ENCODE peak calls at places on chromosomes 1 and 21, in four cellular contexts. B is IMR-90, J is K562, G is GM12878. S is an unnamed sample.

GRCh38 chr1:119225270-119225669 is 84.8 kb upstream of the WARS2 start:
- DNase-seq in J (no peak), B (no peak), G (no peak), S (no peak)

GRCh38 chr1:229156819-229157218 is 114.1 kb upstream of the RAB4A start:
- DNase-seq in B (no peak), G (no peak), J (no peak), S (peak)

GRCh38 chr1:65221638-65222421 is 73.8 kb downstream of the AK4 start:
- DNase-seq in B (no peak), G (no peak), J (no peak), S (no peak)

GRCh38 chr1:157193702-157194391 is 55.7 kb upstream of the ETV3 start:
- DNase-seq in B (peak), J (peak), G (no peak), S (peak)

GRCh38 chr1:145859491-145860159 is 744 bp upstream of the PIAS3 start:
- DNase-seq in J (peak), B (peak), G (peak), S (peak)

GRCh38 chr1:175208773-175209492 is 16.4 kb upstream of the KIAA0040 start:
- DNase-seq in G (peak), J (no peak), B (no peak), S (no peak)

GRCh38 chr21:44303490-44303981 is 3.7 kb downstream of the PFKL start:
- DNase-seq in B (no peak), G (no peak), J (no peak), S (no peak)

GRCh38 chr1:27332536-27333281 is 9.1 kb upstream of the SYTL1 start:
- DNase-seq in G (no peak), J (peak), B (peak), S (no peak)

GRCh38 chr1:89941110-89941770 is 53.7 kb upstream of the ZNF326 start:
- DNase-seq in G (peak), J (peak), B (no peak), S (no peak)

GRCh38 chr21:42040411-42041180 is 30.4 kb upstream of the ZBTB21 start:
- DNase-seq in G (no peak), B (peak), J (no peak), S (peak)

GRCh38 chr1:208101661-208102431 is 142.3 kb downstream of the PLXNA2 start:
- DNase-seq in G (no peak), J (no peak), B (peak), S (no peak)

GRCh38 chr1:69589799-69590198 is 22.1 kb downstream of the LRRC7 start:
- DNase-seq in B (no peak), J (no peak), G (no peak), S (no peak)

GRCh38 chr1:229717774-229718173 is 91.7 kb downstream of the URB2 start:
- DNase-seq in G (no peak), J (no peak), B (no peak), S (no peak)

GRCh38 chr1:205232122-205232820 is 4.5 kb downstream of the TMCC2 start:
- DNase-seq in B (no peak), G (no peak), J (no peak), S (no peak)

GRCh38 chr1:234585333-234586055 is 24.5 kb downstream of the IRF2BP2 start:
- DNase-seq in B (peak), J (no peak), G (no peak), S (no peak)

GRCh38 chr1:86155807-86156561 is 588 bp downstream of the COL24A1 start:
- DNase-seq in G (no peak), J (no peak), B (peak), S (no peak)

GRCh38 chr1:203676455-203676854 is 49.8 kb downstream of the ATP2B4 start:
- DNase-seq in G (no peak), B (no peak), J (no peak), S (no peak)

GRCh38 chr1:151196292-151196800 is 2.0 kb upstream of the PIP5K1A start:
- DNase-seq in J (peak), B (peak), G (peak), S (peak)

GRCh38 chr1:89262643-89263042 is 10.0 kb downstream of the GBP5 start:
- DNase-seq in B (peak), G (no peak), J (no peak), S (no peak)

GRCh38 chr1:2158272-2158671 is 36.3 kb downstream of the FAAP20 start:
- DNase-seq in B (no peak), J (no peak), G (no peak), S (no peak)

GRCh38 chr1:36126797-36127500 is 1.9 kb upstream of the COL8A2 start:
- DNase-seq in B (no peak), G (no peak), J (peak), S (no peak)

GRCh38 chr1:36126005-36126716 is 1.1 kb upstream of the COL8A2 start:
- DNase-seq in B (no peak), J (no peak), G (no peak), S (no peak)

GRCh38 chr1:36128905-36129206 is 3.8 kb upstream of the COL8A2 start:
- DNase-seq in J (no peak), G (no peak), B (no peak), S (no peak)

GRCh38 chr1:36125129-36125991 is at the start of gene COL8A2:
- DNase-seq in J (peak), G (no peak), B (no peak), S (no peak)

DNA sequence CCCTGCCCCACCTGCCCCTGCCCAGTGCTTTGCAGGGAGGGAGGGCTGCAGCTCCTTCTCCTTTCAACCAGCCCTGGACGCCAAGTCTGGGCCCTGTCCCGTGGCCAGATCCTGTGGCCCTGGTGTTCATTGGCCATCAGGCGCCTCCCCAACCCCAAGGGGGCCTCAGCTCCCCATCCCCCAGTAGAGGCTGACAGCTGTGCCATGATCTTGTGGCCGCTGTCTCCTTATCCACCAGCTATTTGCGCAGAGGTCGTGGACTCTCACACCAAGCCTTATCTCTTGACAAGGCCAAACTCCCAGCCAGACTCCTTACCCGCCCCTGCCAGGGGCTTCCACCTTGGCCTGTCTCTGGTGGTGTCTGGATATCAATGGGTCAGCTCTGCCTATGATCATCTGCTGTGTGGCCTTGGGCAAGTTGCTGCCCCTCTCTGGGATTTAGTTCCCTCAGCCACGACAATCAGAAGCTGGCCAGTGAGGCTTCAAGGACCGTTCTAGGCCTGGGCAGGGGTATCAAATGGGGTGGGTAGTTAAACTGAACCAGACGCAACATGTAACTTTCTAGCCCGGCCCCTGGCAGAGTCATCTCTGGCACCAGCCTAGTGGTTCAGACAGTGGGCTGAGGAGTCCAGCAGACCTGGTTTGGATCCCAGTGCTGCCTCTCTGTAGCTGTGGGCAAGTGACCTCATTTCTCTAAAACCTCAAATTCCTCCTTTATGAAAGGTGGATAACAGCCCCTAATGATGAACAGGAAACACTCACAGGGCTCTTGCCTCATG is 3.3 kb upstream of the COL8A2 start:
- DNase-seq in G (no peak), B (peak), J (peak), S (no peak)
- TF ChIP-seq ELK1 in G (no peak), B (no peak), J (no peak), S (no peak)

DNA sequence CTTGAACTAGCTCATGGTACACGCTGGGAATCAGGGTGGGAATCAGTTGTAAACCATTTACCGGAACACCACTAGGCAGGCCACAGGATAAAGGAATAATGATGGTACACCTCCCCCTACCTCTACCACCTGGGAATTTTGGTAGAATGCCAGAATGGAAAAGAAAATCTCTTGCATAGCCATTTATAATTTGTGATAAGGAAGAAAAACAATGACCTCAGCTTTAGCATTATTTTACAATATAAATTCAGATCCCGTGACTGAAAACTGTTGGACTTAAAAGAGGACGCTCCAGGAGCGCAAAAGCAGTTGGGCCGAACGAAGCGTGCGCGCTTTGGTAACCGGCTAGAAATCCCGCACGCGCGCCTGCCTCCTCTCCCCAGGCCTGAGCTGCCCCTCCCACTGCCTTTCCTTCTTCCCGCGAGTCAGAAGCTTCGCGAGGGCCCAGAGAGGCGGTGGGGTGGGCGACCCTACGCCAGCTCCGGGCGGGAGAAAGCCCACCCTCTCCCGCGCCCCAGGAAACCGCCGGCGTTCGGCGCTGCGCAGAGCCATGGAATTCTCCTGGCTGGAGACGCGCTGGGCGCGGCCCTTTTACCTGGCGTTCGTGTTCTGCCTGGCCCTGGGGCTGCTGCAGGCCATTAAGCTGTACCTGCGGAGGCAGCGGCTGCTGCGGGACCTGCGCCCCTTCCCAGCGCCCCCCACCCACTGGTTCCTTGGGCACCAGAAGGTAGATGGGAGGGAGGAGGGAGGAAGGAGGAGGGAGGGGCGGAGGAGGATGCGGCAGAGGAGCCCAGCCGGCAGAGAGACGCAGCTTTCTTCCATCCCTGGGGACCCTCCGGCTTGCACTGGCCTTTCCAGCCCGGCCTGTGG is at the start of gene CYP4X1:
- DNase-seq in J (no peak), G (no peak), B (no peak), S (no peak)
- TF ChIP-seq RCOR1 in J (no peak), G (no peak), B (no peak), S (no peak)

GRCh38 chr1:6745073-6745472 is 40.2 kb upstream of the CAMTA1 start:
- DNase-seq in B (no peak), J (no peak), G (peak), S (no peak)

GRCh38 chr1:6738987-6739386 is 37.4 kb upstream of the DNAJC11 start:
- DNase-seq in G (no peak), B (no peak), J (no peak), S (no peak)

GRCh38 chr1:6747679-6748078 is 37.6 kb upstream of the CAMTA1 start:
- DNase-seq in B (no peak), G (no peak), J (no peak), S (no peak)

DNA sequence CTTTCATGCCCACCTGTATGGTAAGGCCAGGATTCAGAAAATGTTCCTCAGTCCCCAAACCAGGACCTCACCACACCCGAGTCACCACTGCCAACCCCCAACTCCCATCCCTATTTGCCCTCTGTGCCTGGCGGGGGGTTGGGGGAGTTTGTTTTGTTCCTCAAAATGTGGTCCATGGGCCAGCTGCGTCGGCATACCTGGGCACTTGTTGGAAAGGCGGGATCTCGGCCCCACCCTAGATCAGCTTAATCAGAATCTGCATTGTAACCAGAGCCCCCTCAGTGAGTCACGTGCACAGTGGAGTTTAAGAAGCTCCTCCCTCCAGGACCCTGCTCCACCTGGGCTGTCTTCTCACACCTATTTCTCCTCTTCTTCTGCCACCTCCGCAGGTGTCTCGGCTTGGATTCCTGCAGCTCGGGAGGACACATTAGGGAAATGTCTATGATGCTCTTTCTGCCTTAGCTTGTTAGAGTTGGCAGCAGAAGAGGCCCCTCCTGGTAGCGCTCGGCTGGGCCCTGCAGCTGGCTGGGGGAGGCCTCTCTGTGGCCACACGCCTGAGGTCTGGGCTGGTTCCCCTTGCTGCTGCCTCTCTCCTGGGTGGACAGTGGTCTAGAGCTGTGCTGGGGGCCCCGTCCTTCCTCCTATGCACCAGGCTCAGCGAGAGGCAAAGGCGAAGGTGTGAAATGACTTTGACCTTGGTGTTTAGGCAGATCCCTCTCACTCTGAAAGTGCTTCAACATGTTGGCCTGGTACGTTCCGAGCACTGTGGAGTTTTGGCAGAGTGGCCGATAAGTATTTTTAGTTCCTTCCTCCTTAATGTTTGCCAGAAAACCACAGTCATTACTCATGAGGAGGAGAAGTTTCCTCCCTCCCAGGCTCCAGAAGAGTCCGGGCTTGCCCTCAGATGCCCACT is 41.8 kb upstream of the CAMTA1 start:
- DNase-seq in B (peak), J (peak), G (peak), S (no peak)
- TF ChIP-seq ELK1 in B (no peak), J (no peak), G (no peak), S (no peak)

DNA sequence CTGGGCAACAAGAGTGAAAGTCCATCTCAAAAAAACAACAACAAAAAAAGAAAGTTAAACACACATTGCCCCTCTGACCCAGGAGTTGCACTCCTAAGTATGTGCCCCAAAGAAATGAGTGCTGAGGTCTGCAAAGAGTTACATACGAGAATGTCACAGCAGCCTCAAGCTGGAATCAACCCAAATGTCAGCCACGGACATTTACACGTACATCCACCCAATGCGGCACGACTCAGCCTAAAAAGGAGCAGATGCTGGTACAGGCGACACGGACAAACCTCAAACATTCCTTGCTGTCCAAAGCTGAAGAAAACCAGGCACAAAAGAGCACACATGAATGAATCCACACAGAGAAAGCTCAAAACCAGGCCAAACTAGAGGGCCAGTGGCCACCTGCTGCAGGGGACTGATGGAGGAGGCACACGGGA is 46.8 kb upstream of the ECE1 start:
- DNase-seq in J (no peak), B (no peak), G (no peak), S (no peak)
- TF ChIP-seq RCOR1 in J (no peak), B (no peak), G (no peak), S (no peak)

GRCh38 chr1:226017070-226017469 is 17.9 kb upstream of the SDE2 start:
- DNase-seq in B (no peak), G (no peak), J (no peak), S (no peak)
- TF ChIP-seq ELK1 in B (no peak), G (no peak), J (no peak), S (no peak)

GRCh38 chr21:33755354-33755753 is 113.1 kb downstream of the ITSN1 start:
- DNase-seq in G (no peak), J (no peak), B (no peak), S (no peak)
- TF ChIP-seq RCOR1 in G (no peak), J (no peak), B (no peak), S (no peak)

DNA sequence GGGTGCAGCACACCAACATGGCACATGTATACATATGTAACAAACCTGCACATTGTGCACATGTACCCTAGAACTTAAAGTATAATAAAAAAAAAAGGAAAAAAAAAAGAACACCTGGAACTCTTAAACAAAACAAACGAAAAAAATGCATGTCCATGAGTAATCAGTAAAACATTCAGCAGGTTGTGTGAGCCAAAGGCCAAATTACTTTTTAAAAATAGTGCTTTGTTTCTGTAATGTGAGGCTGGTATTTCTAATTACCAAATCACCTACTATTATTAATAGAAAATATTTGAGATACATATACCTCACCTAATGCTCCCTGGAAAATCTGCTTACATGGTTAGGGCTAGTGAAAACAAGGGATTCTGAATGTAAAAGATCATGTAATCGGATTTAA is 294.4 kb upstream of the NR5A2 start:
- DNase-seq in G (no peak), J (no peak), B (no peak), S (no peak)
- TF ChIP-seq ELK1 in G (no peak), J (no peak), B (no peak), S (no peak)

DNA sequence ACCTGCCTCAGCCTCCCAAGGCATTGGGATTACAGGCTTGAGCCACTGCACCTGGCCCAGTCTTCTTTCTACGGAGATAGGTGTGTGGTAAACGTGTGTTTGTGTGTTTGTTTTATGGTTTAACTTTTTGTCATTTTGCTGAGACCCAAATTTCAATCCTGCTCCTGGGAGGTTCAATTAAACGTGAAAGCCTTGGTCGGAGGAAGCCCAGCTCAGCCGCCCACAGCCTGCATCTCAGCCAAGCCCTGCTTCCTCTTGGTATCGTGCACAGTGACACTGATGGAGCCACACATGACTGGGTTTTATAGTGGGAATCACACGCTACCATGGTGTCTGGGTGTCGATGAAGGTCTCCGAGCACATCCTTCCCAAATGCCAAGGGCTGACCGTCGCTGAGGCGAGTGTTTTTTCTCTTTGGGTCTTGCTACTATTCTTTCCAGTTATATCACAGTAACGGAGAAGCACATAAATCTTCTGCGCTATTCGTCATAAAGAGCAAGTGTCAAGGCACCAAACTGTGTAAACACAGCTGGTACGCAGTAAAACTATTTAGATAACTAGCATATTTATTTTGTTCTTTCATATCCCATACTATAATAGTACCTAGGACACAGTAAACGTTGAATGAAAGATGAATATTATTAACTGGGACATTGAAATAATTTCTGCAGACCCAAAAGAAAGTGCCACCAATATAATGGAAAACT is 39.3 kb downstream of the HLCS start:
- DNase-seq in B (peak), G (no peak), J (no peak), S (peak)
- TF ChIP-seq RCOR1 in B (no peak), G (no peak), J (no peak), S (no peak)

GRCh38 chr21:27112186-27112585 is 145.3 kb upstream of the ADAMTS5 start:
- DNase-seq in J (no peak), B (peak), G (no peak), S (no peak)
- TF ChIP-seq ELK1 in J (no peak), B (no peak), G (no peak), S (no peak)

GRCh38 chr1:172764378-172764777 is 105.5 kb downstream of the FASLG start:
- DNase-seq in B (no peak), G (no peak), J (no peak), S (no peak)
- TF ChIP-seq RCOR1 in B (no peak), G (no peak), J (no peak), S (no peak)

S was measured in A549.